ENCODE peak calls at places on chromosome 15, in nine cellular contexts. T is EH; B is stimulated activated CD4-positive, alpha-beta T cell treated with anti-CD3 and anti-CD28 coated beads, Interleukin-12 subunit alpha, Interleukin-12 subunit beta, amount 100 ng/mL, for 4 hours; P is activated naive CD8-positive, alpha-beta T cell treated with anti-CD3 and anti-CD28 coated beads for 36 hours; S is T-helper 22 cell; A is endodermal cell; C is endothelial cell; Z is CD8-positive, alpha-beta T cell; J is OCI-M1. E is an unnamed sample.

GRCh38 chr15:47355759-47356158 is 361.5 kb upstream of the SEMA6D start:
- DNase-seq in S (no peak), B (no peak), P (no peak), A (no peak), Z (no peak), J (no peak), C (no peak), T (no peak), E (no peak)

GRCh38 chr15:93152951-93153350 is 63.9 kb upstream of the RGMA start:
- DNase-seq in Z (no peak), P (no peak), C (no peak), B (no peak), A (no peak), T (no peak), J (no peak), S (no peak), E (peak; percentile 78)

GRCh38 chr15:22902578-22902977 is 64.1 kb downstream of the NIPA2 start:
- DNase-seq in Z (no peak), T (no peak), P (no peak), C (no peak), B (no peak), S (no peak), J (no peak), A (peak; percentile 65), E (peak; percentile 21)

GRCh38 chr15:59885832-59886231 is 118.3 kb upstream of the FOXB1 start:
- DNase-seq in J (no peak), Z (no peak), S (no peak), B (no peak), C (peak; percentile 9), T (peak; percentile 60), P (no peak), A (peak; percentile 60), E (no peak)

GRCh38 chr15:101490922-101491738 is 1.6 kb upstream of the PCSK6 start:
- DNase-seq in P (no peak), Z (no peak), J (no peak), A (peak; percentile 39), C (no peak), B (no peak), S (no peak), T (no peak), E (no peak)

GRCh38 chr15:77739591-77740378 is 107.1 kb upstream of the LINGO1 start:
- DNase-seq in T (no peak), B (no peak), C (no peak), S (no peak), J (no peak), A (peak; percentile 88), P (no peak), Z (no peak), E (no peak)

GRCh38 chr15:70271422-70272088 is 173.8 kb upstream of the TLE3 start:
- DNase-seq in J (peak; percentile 55), S (no peak), Z (no peak), A (peak; percentile 81), C (no peak), B (no peak), T (peak; percentile 96), P (no peak), E (no peak)

GRCh38 chr15:100245496-100245838 is 96.3 kb downstream of the ADAMTS17 start:
- DNase-seq in A (no peak), P (no peak), B (no peak), J (no peak), C (no peak), T (no peak), S (no peak), Z (no peak), E (no peak)

GRCh38 chr15:75198560-75199346 is 2.9 kb upstream of the C15orf39 start:
- DNase-seq in A (peak; percentile 72), C (no peak), P (peak; percentile 37), J (peak; percentile 98), B (no peak), T (peak; percentile 78), Z (no peak), S (no peak), E (no peak)

GRCh38 chr15:68697711-68698690 is 119.2 kb downstream of the CORO2B start:
- DNase-seq in A (no peak), S (no peak), T (no peak), C (no peak), P (no peak), Z (no peak), B (no peak), J (no peak), E (no peak)

GRCh38 chr15:69593981-69594966 is 141.7 kb downstream of the RPLP1 start:
- DNase-seq in C (no peak), A (peak; percentile 81), S (no peak), T (peak; percentile 5), Z (no peak), J (no peak), B (no peak), P (no peak), E (peak; percentile 69)

GRCh38 chr15:97224191-97224641 is 736.3 kb upstream of the ARRDC4 start:
- DNase-seq in P (no peak), Z (no peak), B (no peak), A (no peak), J (no peak), T (no peak), S (no peak), C (no peak), E (no peak)

GRCh38 chr15:23447107-23447500 is at the start of gene GOLGA6L2:
- DNase-seq in S (no peak), T (no peak), J (no peak), P (peak; percentile 8), A (peak; percentile 53), B (no peak), Z (no peak), C (no peak), E (no peak)

GRCh38 chr15:70245932-70246622 is 148.4 kb upstream of the TLE3 start:
- DNase-seq in P (no peak), T (peak; percentile 77), B (no peak), J (peak; percentile 52), S (no peak), Z (no peak), C (no peak), A (peak; percentile 46), E (peak; percentile 64)

GRCh38 chr15:67501177-67501835 is 19.6 kb upstream of the C15orf61 start:
- DNase-seq in Z (no peak), J (peak; percentile 82), P (no peak), B (no peak), A (no peak), T (peak; percentile 53), C (no peak), S (no peak), E (no peak)

GRCh38 chr15:94042163-94042954 is 189.0 kb upstream of the MCTP2 start:
- DNase-seq in T (peak; percentile 46), J (peak; percentile 1), Z (no peak), B (no peak), P (no peak), S (no peak), C (no peak), A (no peak), E (no peak)

GRCh38 chr15:56242576-56243116 is 1.0 kb downstream of the RFX7 start:
- DNase-seq in C (no peak), T (peak; percentile 9), B (no peak), P (no peak), Z (no peak), A (no peak), S (no peak), J (peak; percentile 74), E (no peak)

GRCh38 chr15:36911322-36911944 is 188.9 kb downstream of the MEIS2 start:
- DNase-seq in A (no peak), Z (no peak), T (peak; percentile 32), P (no peak), S (no peak), C (no peak), J (peak; percentile 36), B (no peak), E (no peak)

GRCh38 chr15:58440181-58440910 is 8.6 kb downstream of the LIPC start:
- DNase-seq in A (peak; percentile 22), S (no peak), C (no peak), B (no peak), T (peak; percentile 90), J (no peak), Z (no peak), P (no peak), E (no peak)

GRCh38 chr15:80945605-80946004 is 44.0 kb downstream of the MESD start:
- DNase-seq in J (no peak), Z (no peak), B (no peak), P (no peak), T (no peak), A (no peak), S (no peak), C (no peak), E (no peak)

GRCh38 chr15:80789296-80789695 is 10.1 kb downstream of the CEMIP start:
- DNase-seq in T (peak; percentile 72), S (no peak), Z (no peak), A (no peak), B (no peak), C (no peak), J (no peak), P (no peak), E (no peak)

GRCh38 chr15:62491642-62492041 is 326.6 kb upstream of the C2CD4B start:
- DNase-seq in S (no peak), C (no peak), J (no peak), P (no peak), B (no peak), T (peak; percentile 79), Z (no peak), A (no peak), E (no peak)

E was measured in Right ventricle myocardium superior.